ENCODE peak calls at places on chromosome 12, in eight cellular contexts. D is progenitor cell of endocrine pancreas, P is cardiac muscle cell, O is astrocyte of the spinal cord, M is K562, J is coronary artery, H is HCT116, A is thyroid gland. I is an unnamed sample.

GRCh38 chr12:51678086-51678724 is 87.2 kb downstream of the SCN8A start:
- DNase-seq in H (peak), P (peak), J (no peak), M (peak), D (no peak), A (no peak), O (peak), I (peak)

GRCh38 chr12:26187429-26187828 is 7.9 kb upstream of the SSPN start:
- DNase-seq in O (no peak), J (no peak), D (no peak), A (no peak), P (no peak), H (no peak), M (no peak), I (no peak)

GRCh38 chr12:59620326-59620725 is 24.5 kb downstream of the SLC16A7 start:
- DNase-seq in J (no peak), A (no peak), O (no peak), P (no peak), M (no peak), H (no peak), D (no peak), I (no peak)

GRCh38 chr12:130768120-130768519 is 52.0 kb upstream of the RIMBP2 start:
- DNase-seq in A (no peak), O (no peak), D (no peak), H (no peak), P (no peak), J (no peak), M (no peak), I (no peak)

GRCh38 chr12:88578821-88579518 is 1.3 kb downstream of the KITLG start:
- DNase-seq in H (no peak), O (no peak), A (peak), J (no peak), D (peak), P (peak), M (no peak), I (no peak)

GRCh38 chr12:58190624-58191023 is 249.3 kb downstream of the ATP23 start:
- DNase-seq in A (no peak), O (no peak), H (no peak), P (no peak), M (no peak), D (no peak), J (no peak), I (no peak)

GRCh38 chr12:6945613-6946012 is 1.8 kb downstream of the C12orf57 start:
- DNase-seq in P (no peak), D (no peak), A (no peak), J (no peak), M (no peak), O (no peak), H (no peak), I (no peak)

GRCh38 chr12:32493282-32493681 is 93.9 kb downstream of the FGD4 start:
- DNase-seq in D (no peak), H (no peak), P (no peak), M (no peak), A (no peak), J (no peak), O (no peak), I (no peak)

GRCh38 chr12:62893276-62893675 is 41.7 kb downstream of the PPM1H start:
- DNase-seq in M (no peak), A (no peak), D (no peak), P (no peak), H (no peak), O (no peak), J (no peak), I (no peak)

GRCh38 chr12:115043079-115043478 is 359.1 kb upstream of the TBX3 start:
- DNase-seq in A (no peak), J (no peak), H (no peak), M (no peak), P (no peak), D (no peak), O (no peak), I (no peak)

GRCh38 chr12:124036117-124037109 is 63.4 kb downstream of the ZNF664 start:
- DNase-seq in J (no peak), A (peak), M (peak), O (peak), D (no peak), H (peak), P (peak), I (peak)

GRCh38 chr12:109944975-109945374 is 44.9 kb downstream of the TCHP start:
- DNase-seq in A (peak), J (no peak), M (no peak), H (no peak), P (peak), D (no peak), O (peak), I (no peak)

GRCh38 chr12:116217045-116217444 is 60.4 kb downstream of the MED13L start:
- DNase-seq in A (no peak), M (no peak), J (no peak), D (no peak), P (no peak), H (no peak), O (no peak), I (no peak)

GRCh38 chr12:117850048-117850447 is 118.7 kb downstream of the KSR2 start:
- DNase-seq in H (peak), M (peak), J (no peak), D (peak), P (peak), O (peak), A (peak), I (peak)

GRCh38 chr12:121036810-121037326 is 2.2 kb downstream of the OASL start:
- DNase-seq in P (no peak), A (no peak), J (no peak), D (no peak), H (no peak), O (peak), M (no peak), I (no peak)

GRCh38 chr12:14611640-14612203 is 44.0 kb upstream of the PLBD1 start:
- DNase-seq in P (no peak), H (no peak), O (no peak), M (no peak), A (no peak), J (no peak), D (no peak), I (no peak)

GRCh38 chr12:123250471-123251383 is 17.5 kb downstream of the MTRFR start:
- DNase-seq in D (no peak), O (no peak), P (no peak), M (peak), J (no peak), A (no peak), H (peak), I (peak)

GRCh38 chr12:76706099-76706498 is 57.8 kb upstream of the ZDHHC17 start:
- DNase-seq in A (no peak), D (no peak), M (no peak), P (no peak), J (no peak), O (no peak), H (no peak), I (no peak)

GRCh38 chr12:40903040-40903439 is 210.8 kb downstream of the CNTN1 start:
- DNase-seq in O (no peak), P (peak), M (no peak), D (no peak), J (no peak), A (peak), H (no peak), I (no peak)

DNA sequence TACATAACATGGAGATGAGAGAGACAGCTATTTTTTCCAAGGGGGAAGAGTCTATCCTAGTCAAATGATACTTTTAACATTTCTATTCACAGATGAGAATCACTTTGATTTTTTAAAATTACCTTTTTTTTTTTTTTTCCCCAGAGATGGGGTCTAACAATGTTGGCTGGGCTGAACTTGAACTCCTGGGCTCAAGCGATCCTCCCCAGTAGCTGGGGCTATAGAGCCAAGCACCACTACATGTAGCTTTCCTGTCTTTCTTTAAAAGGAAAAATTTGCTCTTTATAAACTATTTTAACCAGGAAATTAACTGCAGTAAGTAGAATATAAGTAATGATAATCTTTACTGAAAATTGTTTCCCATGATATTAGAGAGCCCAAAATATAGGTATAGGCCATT is 3.3 kb downstream of the PRICKLE1 start:
- DNase-seq in P (no peak), D (no peak), A (no peak), O (no peak), H (no peak), M (no peak), J (no peak), I (no peak)
- TF ChIP-seq CTCF in P (peak), D (no peak), A (no peak), O (peak), H (no peak), M (no peak), J (no peak), I (no peak)

GRCh38 chr12:42652048-42652447 is 62.5 kb upstream of the PRICKLE1 start:
- DNase-seq in H (no peak), P (no peak), J (no peak), M (no peak), A (no peak), O (no peak), D (no peak), I (no peak)
- TF ChIP-seq CTCF in H (no peak), P (no peak), J (no peak), M (no peak), A (no peak), O (no peak), D (no peak), I (no peak)

DNA sequence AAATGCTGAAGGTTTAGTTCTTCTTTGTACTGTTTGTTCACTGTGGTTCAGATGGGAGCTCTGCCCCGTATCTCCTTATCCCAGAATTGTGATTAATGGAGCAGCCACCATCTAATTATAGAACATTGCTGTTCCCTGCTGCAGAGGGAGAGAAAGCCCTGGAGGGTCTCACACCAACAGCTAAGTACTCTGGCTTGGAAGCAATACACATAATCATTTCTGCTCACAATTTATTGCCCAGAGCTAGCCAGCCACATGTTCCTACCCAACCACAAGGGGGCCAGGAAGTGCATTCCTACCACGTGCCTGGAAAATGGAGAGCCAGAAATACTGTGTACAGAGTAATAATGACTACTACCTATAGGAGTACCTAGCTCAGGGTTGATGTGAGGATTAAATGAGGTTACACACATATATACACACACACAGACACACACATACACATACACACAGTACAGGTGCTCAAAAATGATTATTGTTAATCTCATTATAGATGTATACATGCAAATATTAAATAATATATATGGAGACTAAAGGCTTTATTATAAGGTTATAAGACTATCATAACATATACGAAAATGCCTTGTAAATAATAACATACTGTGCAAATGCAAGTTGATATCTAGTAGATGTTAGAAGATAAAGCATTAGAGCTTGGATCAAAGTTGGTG is 22.3 kb downstream of the MSRB3 start:
- DNase-seq in H (peak), O (no peak), P (peak), J (no peak), A (no peak), M (peak), D (no peak), I (no peak)
- TF ChIP-seq CTCF in H (peak), O (peak), P (peak), J (no peak), A (peak), M (peak), D (peak), I (no peak)

GRCh38 chr12:2057041-2057792 is 4.4 kb downstream of the CACNA1C start:
- DNase-seq in J (no peak), O (peak), H (peak), M (peak), P (peak), A (peak), D (peak), I (peak)
- TF ChIP-seq CTCF in J (peak), O (peak), H (peak), M (peak), P (peak), A (peak), D (peak), I (peak)

GRCh38 chr12:47801170-47801903 is 18.4 kb downstream of the HDAC7 start:
- DNase-seq in P (no peak), O (no peak), M (no peak), J (no peak), A (no peak), H (no peak), D (no peak), I (peak)
- TF ChIP-seq CTCF in P (peak), O (peak), M (no peak), J (peak), A (no peak), H (no peak), D (no peak), I (no peak)

DNA sequence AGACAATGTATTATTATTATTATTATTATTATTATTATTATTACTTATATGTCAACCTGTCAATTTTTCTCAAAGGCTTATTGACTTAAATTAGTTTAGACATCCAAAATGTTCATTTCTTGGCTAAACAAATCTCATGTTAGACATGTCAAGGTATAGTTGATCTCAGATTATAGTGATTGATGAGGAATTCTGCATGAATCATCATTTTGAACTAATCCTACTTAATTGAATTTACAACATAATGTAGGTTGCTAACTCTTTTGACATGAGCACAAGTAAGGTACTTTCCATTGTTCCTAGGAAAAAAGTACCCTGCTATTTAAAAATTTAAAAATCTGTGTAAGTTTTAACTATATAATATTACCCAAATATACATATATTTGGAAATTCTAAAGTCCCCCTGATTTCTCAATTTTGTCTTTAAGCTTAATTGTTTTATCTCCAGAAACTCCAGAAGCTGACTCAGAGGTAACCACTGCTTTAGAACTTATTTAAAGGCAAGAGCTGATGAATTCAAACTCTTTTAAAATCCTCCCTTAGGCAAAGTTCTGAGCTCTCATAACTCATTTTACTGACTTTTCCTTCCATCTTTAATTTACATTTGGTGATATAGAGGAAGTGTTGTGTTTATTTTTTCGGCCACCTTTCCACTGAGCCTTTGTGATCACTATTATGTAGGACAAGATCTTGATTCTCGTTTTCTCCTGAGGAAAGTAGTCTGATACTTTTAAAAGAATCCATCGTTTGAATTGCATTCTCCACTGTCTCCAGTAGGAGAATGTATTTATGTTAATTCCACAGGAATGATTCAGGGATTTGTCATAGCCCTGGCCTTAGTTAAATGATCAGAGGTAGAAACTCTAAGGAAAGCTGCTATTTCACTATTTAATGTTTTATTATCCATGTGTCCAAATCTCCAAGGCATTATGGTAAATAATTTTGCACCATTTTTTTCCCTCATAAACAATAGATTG is 1304.5 kb downstream of the AACS start:
- DNase-seq in D (no peak), J (no peak), O (peak), H (no peak), A (no peak), P (no peak), M (no peak), I (no peak)
- TF ChIP-seq CTCF in D (no peak), J (no peak), O (peak), H (no peak), A (no peak), P (peak), M (no peak), I (no peak)

GRCh38 chr12:47547077-47547476 is 158.8 kb downstream of the RPAP3 start:
- DNase-seq in J (no peak), A (no peak), M (peak), D (no peak), P (no peak), H (no peak), O (peak), I (no peak)
- TF ChIP-seq CTCF in J (no peak), A (no peak), M (peak), D (peak), P (peak), H (peak), O (peak), I (no peak)

DNA sequence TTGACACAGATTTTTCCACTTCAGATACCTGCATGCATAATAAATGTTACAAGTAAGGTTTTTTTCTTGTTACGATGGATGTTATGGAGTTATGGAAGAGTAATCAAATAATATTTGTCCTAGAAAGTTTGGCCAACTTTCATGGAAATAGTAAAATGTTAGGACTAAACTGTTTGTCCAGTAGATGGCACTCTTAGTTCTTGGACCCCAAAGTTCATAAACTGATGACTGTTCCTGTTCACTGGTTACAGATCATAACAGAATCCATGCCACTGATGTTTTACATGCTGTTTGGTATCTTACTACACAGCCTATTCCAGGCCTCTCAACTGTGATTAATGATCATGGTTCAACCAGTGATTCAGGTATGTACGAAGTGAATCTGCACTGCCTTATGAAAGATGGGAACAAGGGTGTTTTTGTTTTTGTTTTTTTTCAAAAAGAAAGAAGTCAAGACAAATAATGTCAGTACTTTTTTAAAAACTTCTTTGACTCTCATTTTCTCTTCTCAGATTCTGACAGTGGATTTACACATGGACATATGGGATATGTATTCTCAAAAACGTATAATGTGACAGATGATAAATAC is 48.8 kb upstream of the SLCO1C1 start:
- DNase-seq in J (no peak), M (no peak), H (peak), P (peak), A (no peak), D (no peak), O (peak), I (no peak)
- TF ChIP-seq CTCF in J (no peak), M (no peak), H (peak), P (peak), A (peak), D (peak), O (peak), I (peak)

DNA sequence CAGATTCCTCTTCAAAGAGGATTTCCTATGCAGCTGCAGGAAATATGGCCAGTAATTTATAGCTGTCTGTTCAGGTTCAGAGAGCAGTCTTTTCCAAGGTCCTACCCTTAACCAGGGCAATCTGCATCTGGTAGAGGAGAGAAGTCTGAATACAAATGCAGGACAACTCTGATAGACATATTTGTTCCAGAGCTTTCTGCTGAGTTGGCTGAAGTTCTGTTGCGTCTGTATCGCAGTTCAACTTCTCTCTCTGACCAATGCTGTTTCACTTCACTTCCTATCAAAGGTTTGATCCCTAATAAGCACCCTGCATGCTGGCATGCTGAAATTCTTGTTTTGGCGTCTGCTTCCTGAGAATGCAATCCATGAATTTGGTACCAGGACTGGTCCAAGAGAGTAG is 14.0 kb upstream of the CCDC91 start:
- DNase-seq in A (no peak), O (no peak), P (no peak), H (no peak), D (no peak), J (no peak), M (no peak), I (no peak)
- TF ChIP-seq CTCF in A (no peak), O (no peak), P (no peak), H (no peak), D (no peak), J (no peak), M (no peak), I (no peak)

GRCh38 chr12:61362037-61362436 is 898.2 kb upstream of the USP15 start:
- DNase-seq in D (no peak), O (no peak), P (no peak), M (no peak), J (no peak), A (no peak), H (no peak), I (no peak)

GRCh38 chr12:61356485-61356884 is 903.7 kb upstream of the USP15 start:
- DNase-seq in A (no peak), P (no peak), O (no peak), H (no peak), D (no peak), M (no peak), J (no peak), I (no peak)

GRCh38 chr12:61355105-61355504 is 905.1 kb upstream of the USP15 start:
- DNase-seq in A (no peak), P (no peak), O (no peak), M (no peak), H (no peak), D (no peak), J (no peak), I (no peak)

DNA sequence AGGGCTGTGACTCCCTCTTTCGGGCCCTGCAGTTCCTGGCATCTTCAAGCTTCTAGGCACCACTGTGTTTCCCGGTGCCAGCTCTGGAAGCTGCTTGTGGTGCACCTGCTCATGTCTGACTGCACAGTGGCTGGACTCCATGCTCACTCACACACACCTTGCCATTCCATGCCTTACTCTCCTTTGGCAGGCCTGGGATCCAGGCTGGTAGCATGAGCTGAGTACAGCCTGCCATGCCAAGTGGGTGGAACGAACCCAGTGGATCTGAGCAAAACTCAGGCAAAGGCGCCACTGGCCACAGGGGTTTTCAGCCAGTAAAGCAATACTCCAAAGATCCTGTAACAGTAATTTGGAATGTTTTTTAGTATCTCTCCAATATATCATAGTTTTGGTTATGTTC is 902.7 kb upstream of the USP15 start:
- DNase-seq in J (no peak), H (no peak), P (no peak), D (no peak), M (no peak), O (no peak), A (no peak), I (no peak)
- TF ChIP-seq CTCF in J (no peak), H (no peak), P (no peak), D (no peak), M (no peak), O (no peak), A (no peak), I (no peak)